ENCODE peak calls at places on chromosome 19, in four cellular contexts. J, Y, S and W are unnamed samples.

GRCh38 chr19:11196406-11197287 is 698 bp downstream of the KANK2 start:
- DNase-seq in Y (peak), J (no peak), S (no peak), W (no peak)

GRCh38 chr19:17944301-17944700 is 11.5 kb downstream of the CCDC124 start:
- DNase-seq in J (no peak), Y (no peak), S (no peak), W (no peak)

GRCh38 chr19:49020931-49021895 is 2.9 kb downstream of the CGB3 start:
- DNase-seq in J (no peak), S (no peak), Y (no peak), W (no peak)

GRCh38 chr19:47161876-47162489 is 31.3 kb downstream of the SAE1 start:
- DNase-seq in S (no peak), Y (no peak), J (no peak), W (no peak)

GRCh38 chr19:48487944-48488343 is 18.8 kb downstream of the CYTH2 start:
- DNase-seq in Y (no peak), J (peak), S (peak), W (no peak)

GRCh38 chr19:19642506-19643157 is 825 bp downstream of the GMIP start:
- DNase-seq in J (peak), S (no peak), Y (no peak), W (peak)

GRCh38 chr19:2308114-2308556 is at the start of gene LINGO3:
- DNase-seq in S (no peak), J (no peak), Y (no peak), W (no peak)

GRCh38 chr19:5827891-5828660 is 11.4 kb downstream of the FUT6 start:
- DNase-seq in S (peak), Y (peak), J (peak), W (peak)

GRCh38 chr19:15464394-15465385 is at the start of gene RASAL3:
- DNase-seq in J (peak), Y (no peak), S (no peak), W (peak)

GRCh38 chr19:23116802-23117571 is at the start of gene ZNF730:
- DNase-seq in S (peak), J (peak), Y (peak), W (peak)

GRCh38 chr19:17202249-17202648 is 12.9 kb upstream of the USE1 start:
- DNase-seq in Y (no peak), J (no peak), S (no peak), W (no peak)

GRCh38 chr19:7868671-7869452 is 5.3 kb downstream of the PRR36 start:
- DNase-seq in Y (peak), J (peak), S (peak), W (peak)

GRCh38 chr19:49200238-49200862 is 42.8 kb downstream of the TRPM4 start:
- DNase-seq in Y (no peak), S (no peak), J (no peak), W (no peak)

GRCh38 chr19:1237754-1238372 is at the start of gene CBARP:
- DNase-seq in J (no peak), Y (peak), S (no peak), W (no peak)
- TF ChIP-seq POLR2A in J (no peak), Y (no peak), S (no peak), W (no peak)

GRCh38 chr19:39314016-39314728 is 6.5 kb downstream of the LRFN1 start:
- DNase-seq in S (no peak), Y (no peak), J (no peak), W (no peak)
- TF ChIP-seq POLR2AphosphoS5 in S (no peak), Y (no peak), J (no peak), W (no peak)

GRCh38 chr19:45792482-45793177 is at the start of gene DMWD:
- DNase-seq in S (peak), J (peak), Y (peak), W (peak)
- TF ChIP-seq POLR2A in S (no peak), J (no peak), Y (peak), W (peak)

GRCh38 chr19:29671393-29672076 is 6.3 kb downstream of the PLEKHF1 start:
- DNase-seq in Y (no peak), J (peak), S (peak), W (peak)
- TF ChIP-seq POLR2AphosphoS5 in Y (no peak), J (no peak), S (peak), W (no peak)

GRCh38 chr19:4123615-4124568 is at the start of gene MAP2K2:
- DNase-seq in J (peak), S (peak), Y (peak), W (peak)
- TF ChIP-seq POLR2A in J (no peak), S (peak), Y (peak), W (peak)

DNA sequence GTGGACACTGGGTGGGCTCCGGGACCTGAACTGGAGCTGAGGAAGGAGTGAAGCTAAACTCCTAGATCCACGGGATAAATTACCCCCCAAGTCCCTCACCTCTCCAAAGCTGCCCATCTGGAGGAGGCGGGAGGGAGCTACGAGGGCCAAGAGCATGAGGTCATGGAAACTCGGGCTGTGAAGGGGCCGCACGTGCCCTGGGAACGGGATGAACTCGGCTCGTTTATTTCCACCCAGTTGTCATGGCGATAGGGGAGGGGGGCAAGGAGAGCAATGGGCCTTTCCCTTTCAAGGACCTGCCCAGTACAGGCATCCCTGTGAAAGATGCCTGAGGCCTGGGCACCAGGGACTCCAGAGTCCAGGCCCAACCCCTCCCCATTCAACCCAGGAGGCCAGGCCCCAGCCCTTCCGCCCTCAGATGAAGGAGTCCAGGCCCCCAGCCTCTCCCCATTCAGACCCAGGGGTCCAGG is 3.8 kb downstream of the PPP1R12C start:
- DNase-seq in S (peak), Y (peak), J (peak), W (peak)
- TF ChIP-seq POLR2AphosphoS5 in S (peak), Y (no peak), J (peak), W (no peak)

DNA sequence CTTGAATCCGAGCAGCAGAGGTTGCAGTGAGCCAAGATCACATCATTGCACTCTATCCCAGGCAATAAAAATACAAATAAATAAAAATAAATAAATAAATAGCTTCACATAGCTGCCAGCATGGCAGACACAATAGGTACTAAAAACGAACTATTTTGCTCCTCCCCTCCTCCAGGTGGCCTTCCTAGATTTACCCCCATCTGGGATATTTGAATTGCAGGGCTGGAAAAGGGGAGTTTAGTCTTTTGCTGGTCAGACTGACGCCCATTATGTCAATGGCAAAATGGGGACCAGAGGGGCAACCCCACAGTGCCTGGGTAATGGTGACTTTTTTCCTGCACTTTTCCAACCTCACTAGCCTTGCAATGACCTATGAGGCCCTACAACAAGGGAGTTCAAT is 640 bp upstream of the GMFG start:
- DNase-seq in S (no peak), Y (no peak), J (no peak), W (no peak)
- TF ChIP-seq POLR2A in S (no peak), Y (no peak), J (no peak), W (no peak)